ENCODE peak calls at places on chromosomes 7 and 10, in five cellular contexts. D, X, P, T and K are unnamed samples.

GRCh38 chr7:139681463-139681755 is 96.4 kb downstream of the HIPK2 start:
- DNase-seq in D (no peak), X (no peak), P (no peak), T (no peak), K (no peak)

GRCh38 chr7:142864980-142865747 is 10.3 kb downstream of the EPHB6 start:
- DNase-seq in D (no peak), X (no peak), P (no peak), T (no peak), K (peak; percentile 65)

GRCh38 chr7:142487124-142487523 is 229.3 kb upstream of the PRSS58 start:
- DNase-seq in D (no peak), X (no peak), P (no peak), T (no peak), K (no peak)

GRCh38 chr7:155847821-155848435 is 35.7 kb upstream of the SHH start:
- DNase-seq in D (peak; percentile 30), X (peak; percentile 26), P (no peak), T (no peak), K (no peak)

GRCh38 chr7:128801008-128801407 is 9.2 kb downstream of the CCDC136 start:
- DNase-seq in D (no peak), X (no peak), P (no peak), T (no peak), K (no peak)

GRCh38 chr7:50331564-50332208 is 27.2 kb downstream of the IKZF1 start:
- DNase-seq in D (no peak), X (no peak), P (no peak), T (no peak), K (no peak)

GRCh38 chr7:91573405-91573804 is 307.1 kb downstream of the MTERF1 start:
- DNase-seq in D (no peak), X (no peak), P (no peak), T (no peak), K (no peak)

GRCh38 chr7:94394399-94395140 is at the start of gene COL1A2:
- DNase-seq in D (peak; percentile 77), X (peak; percentile 89), P (no peak), T (peak; percentile 71), K (peak; percentile 95)

GRCh38 chr10:17981766-17982380 is 30.2 kb downstream of the SLC39A12 start:
- DNase-seq in D (no peak), X (no peak), P (no peak), T (no peak), K (no peak)

GRCh38 chr7:80552304-80552703 is 40.4 kb upstream of the GNAT3 start:
- DNase-seq in D (no peak), X (no peak), P (no peak), T (no peak), K (no peak)

GRCh38 chr7:109111086-109111485 is 541.4 kb downstream of the DNAJB9 start:
- DNase-seq in D (no peak), X (no peak), P (no peak), T (no peak), K (no peak)

GRCh38 chr10:124074471-124075109 is 18.8 kb downstream of the CHST15 start:
- DNase-seq in D (peak; percentile 88), X (no peak), P (no peak), T (no peak), K (no peak)

GRCh38 chr7:149524399-149524798 is 26.8 kb upstream of the ZNF746 start:
- DNase-seq in D (no peak), X (no peak), P (no peak), T (no peak), K (no peak)

GRCh38 chr10:91319336-91319735 is 90.8 kb upstream of the HECTD2 start:
- DNase-seq in D (no peak), X (no peak), P (no peak), T (no peak), K (no peak)

GRCh38 chr7:68269410-68269809 is 1272.8 kb downstream of the TYW1 start:
- DNase-seq in D (no peak), X (no peak), P (no peak), T (no peak), K (peak; percentile 74)

GRCh38 chr10:6530211-6530840 is 49.8 kb downstream of the PRKCQ start:
- DNase-seq in D (peak; percentile 84), X (peak; percentile 15), P (no peak), T (no peak), K (no peak)

GRCh38 chr7:30080818-30081217 is 52.6 kb downstream of the PLEKHA8 start:
- DNase-seq in D (no peak), X (no peak), P (no peak), T (no peak), K (no peak)

GRCh38 chr10:27251554-27251953 is 11.0 kb upstream of the ACBD5 start:
- DNase-seq in D (no peak), X (peak; percentile 53), P (no peak), T (no peak), K (no peak)

GRCh38 chr10:31261502-31262311 is 57.3 kb upstream of the ZEB1 start:
- DNase-seq in D (no peak), X (no peak), P (no peak), T (no peak), K (no peak)

GRCh38 chr10:94103902-94104301 is 110.2 kb downstream of the PLCE1 start:
- DNase-seq in D (no peak), X (no peak), P (no peak), T (no peak), K (no peak)

GRCh38 chr7:116809636-116810266 is 52.6 kb upstream of the CAPZA2 start:
- DNase-seq in D (no peak), X (no peak), P (peak; percentile 77), T (no peak), K (no peak)

GRCh38 chr10:110960333-110960712 is 40.9 kb downstream of the SHOC2 start:
- DNase-seq in D (no peak), X (no peak), P (no peak), T (no peak), K (no peak)

GRCh38 chr10:99532687-99533495 is at the start of gene NKX2-3:
- DNase-seq in D (peak; percentile 91), X (peak; percentile 90), P (no peak), T (no peak), K (no peak)

GRCh38 chr7:64990216-64990615 is 620 bp downstream of the ZNF117 start:
- DNase-seq in D (no peak), X (no peak), P (no peak), T (no peak), K (no peak)

GRCh38 chr7:40133561-40134427 is 628 bp downstream of the MPLKIP start:
- DNase-seq in D (no peak), X (peak; percentile 91), P (no peak), T (no peak), K (no peak)

GRCh38 chr7:19110778-19111175 is 6.7 kb downstream of the TWIST1 start:
- DNase-seq in D (no peak), X (no peak), P (no peak), T (no peak), K (no peak)

GRCh38 chr10:20247858-20248257 is 431.6 kb downstream of the PLXDC2 start:
- DNase-seq in D (no peak), X (no peak), P (no peak), T (no peak), K (no peak)

GRCh38 chr7:126569402-126569801 is 683.3 kb downstream of the GRM8 start:
- DNase-seq in D (no peak), X (no peak), P (no peak), T (no peak), K (no peak)

GRCh38 chr7:92768501-92769360 is 67.6 kb downstream of the CDK6 start:
- DNase-seq in D (no peak), X (no peak), P (no peak), T (no peak), K (no peak)

GRCh38 chr10:11525503-11525902 is 85.9 kb downstream of the USP6NL start:
- DNase-seq in D (no peak), X (no peak), P (no peak), T (no peak), K (peak; percentile 91)

GRCh38 chr10:95976295-95977229 is 66.8 kb upstream of the CCNJ start:
- DNase-seq in D (no peak), X (no peak), P (no peak), T (no peak), K (no peak)

GRCh38 chr10:128574616-128575210 is 448.5 kb upstream of the MKI67 start:
- DNase-seq in D (no peak), X (peak; percentile 54), P (no peak), T (no peak), K (no peak)

GRCh38 chr7:117950601-117951278 is 77.5 kb upstream of the CTTNBP2 start:
- DNase-seq in D (no peak), X (no peak), P (no peak), T (no peak), K (no peak)

GRCh38 chr10:50579491-50580259 is 44.1 kb downstream of the SGMS1 start:
- DNase-seq in D (no peak), X (no peak), P (no peak), T (no peak), K (no peak)
- H3K4me1 ChIP-seq in D (peaks cover 33% of the 10 kb centered on the region), X (peaks cover 36% of the 10 kb centered on the region), P (peaks cover 15% of the 10 kb centered on the region), T (peaks cover 21% of the 10 kb centered on the region), K (peaks cover 21% of the 10 kb centered on the region)

GRCh38 chr10:73134727-73135126 is 24.5 kb downstream of the NUDT13 start:
- DNase-seq in D (no peak), X (no peak), P (no peak), T (no peak), K (no peak)

GRCh38 chr10:73136627-73137026 is 26.4 kb downstream of the NUDT13 start:
- DNase-seq in D (no peak), X (no peak), P (no peak), T (no peak), K (no peak)

GRCh38 chr10:73141603-73142002 is 26.2 kb downstream of the ECD start:
- DNase-seq in D (no peak), X (no peak), P (no peak), T (no peak), K (no peak)

DNA sequence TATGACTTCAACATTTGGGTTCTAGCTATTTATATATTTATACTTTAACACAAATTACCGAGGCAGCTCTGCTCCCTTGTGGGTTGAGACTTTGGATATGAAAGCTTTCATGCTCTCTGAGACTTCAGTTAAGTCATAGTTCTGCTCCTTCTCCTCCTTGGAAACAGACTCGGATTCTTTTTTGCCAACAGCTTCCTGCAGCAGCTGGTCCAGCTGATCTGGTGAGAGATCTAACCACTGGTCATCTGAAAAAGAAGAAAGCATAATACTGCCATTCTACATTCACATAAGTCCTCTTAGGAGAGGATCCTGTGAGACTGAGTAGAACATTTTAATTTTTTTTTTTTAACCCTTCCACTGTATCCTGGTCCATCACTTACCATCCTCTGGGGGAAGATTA is 28.6 kb downstream of the ECD start:
- DNase-seq in D (no peak), X (no peak), P (no peak), T (no peak), K (no peak)
- H3K36me3 ChIP-seq in D (peaks cover 100% of the 10 kb centered on the region), X (peaks cover 49% of the 10 kb centered on the region), P (peaks cover 49% of the 10 kb centered on the region), T (peaks cover 100% of the 10 kb centered on the region), K (peaks cover 15% of the 10 kb centered on the region)

DNA sequence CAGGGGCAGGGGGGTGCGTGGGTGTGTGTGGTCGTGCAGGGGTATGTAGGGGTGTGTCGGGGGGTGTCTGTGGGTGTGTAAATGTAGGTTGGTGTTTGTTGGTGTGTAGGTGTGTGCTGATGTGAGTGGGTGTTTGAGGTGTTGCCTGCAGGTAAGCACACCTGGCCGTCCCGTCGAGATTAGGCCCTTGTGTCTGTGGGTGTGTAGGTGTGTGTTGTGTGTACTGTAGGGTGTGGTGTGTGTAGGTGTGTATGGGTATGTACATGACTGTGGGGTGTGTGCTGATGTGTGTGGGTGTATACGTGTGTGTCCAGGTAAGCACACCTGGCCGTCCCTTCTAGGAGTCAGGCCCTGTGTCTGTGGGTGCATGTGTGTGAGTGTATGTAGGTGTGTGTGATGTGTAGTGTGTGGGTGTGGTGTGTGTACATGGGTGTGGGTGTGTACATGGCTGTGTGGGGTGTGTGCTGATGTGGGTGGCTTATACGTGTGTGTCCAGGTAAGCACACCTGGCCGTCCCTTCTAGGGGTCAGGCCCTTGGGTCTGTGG is 15.8 kb downstream of the FAM20C start:
- DNase-seq in D (no peak), X (no peak), P (no peak), T (no peak), K (no peak)
- H3K9me3 ChIP-seq in D (no peaks in the 10 kb centered on the region), X (no peaks in the 10 kb centered on the region), P (no peaks in the 10 kb centered on the region), T (no peaks in the 10 kb centered on the region), K (no peaks in the 10 kb centered on the region)

GRCh38 chr10:112775347-112775746 is 174.7 kb upstream of the TCF7L2 start:
- DNase-seq in D (no peak), X (no peak), P (no peak), T (no peak), K (no peak)
- H3K4me1 ChIP-seq in D (no peaks in the 10 kb centered on the region), X (no peaks in the 10 kb centered on the region), P (peaks cover 41% of the 10 kb centered on the region), T (peaks cover 10% of the 10 kb centered on the region), K (peaks cover 5% of the 10 kb centered on the region)